ENCODE peak calls at places on chromosome 12, in four cellular contexts. L, U, Z and S are unnamed samples.

GRCh38 chr12:118760623-118761022 is 220.7 kb upstream of the SRRM4 start:
- DNase-seq in L (no peak), U (no peak), Z (no peak), S (no peak)

GRCh38 chr12:75660107-75660530 is 148.7 kb upstream of the KRR1 start:
- DNase-seq in L (no peak), Z (no peak), U (no peak), S (no peak)

GRCh38 chr12:112350593-112351592 is 31.3 kb downstream of the HECTD4 start:
- DNase-seq in L (no peak), U (no peak), Z (no peak), S (no peak)

GRCh38 chr12:58143498-58143897 is 202.1 kb downstream of the ATP23 start:
- DNase-seq in L (no peak), U (peak), Z (no peak), S (no peak)

GRCh38 chr12:54352022-54352531 is 12.2 kb downstream of the GPR84 start:
- DNase-seq in Z (no peak), L (no peak), U (no peak), S (peak)

GRCh38 chr12:66241061-66242043 is 52.3 kb downstream of the IRAK3 start:
- DNase-seq in L (no peak), Z (no peak), U (no peak), S (peak)

GRCh38 chr12:51529586-51529985 is 61.4 kb upstream of the SCN8A start:
- DNase-seq in U (no peak), Z (no peak), L (no peak), S (no peak)

GRCh38 chr12:52351196-52352059 is 15.9 kb downstream of the KRT85 start:
- DNase-seq in Z (no peak), U (no peak), L (no peak), S (peak)

GRCh38 chr12:11581179-11581755 is 68.2 kb upstream of the ETV6 start:
- DNase-seq in Z (peak), U (peak), L (peak), S (peak)